ENCODE peak calls at places on chromosomes 16 and 17, in ten cellular contexts. D is BE2C; T is HuH-7; R is stromal cell of bone marrow; H is activated CD8-positive, alpha-beta memory T cell treated with anti-CD3 and anti-CD28 coated beads for 1 hour; J is EL; Q is activated gamma-delta T cell treated with Interleukin-2 at 50 U/mL for 16 hours; U is caudate nucleus; Y is body of pancreas; O is T-helper 1 cell. S is an unnamed sample.

GRCh38 chr17:250487-251300 is 69.2 kb upstream of the DOC2B start:
- DNase-seq in J (no peak), U (no peak), T (no peak), Y (peak), R (no peak), H (no peak), Q (no peak), D (no peak), O (no peak), S (no peak)

GRCh38 chr17:34727601-34728000 is 148.2 kb downstream of the TMEM132E start:
- DNase-seq in Q (no peak), H (no peak), O (no peak), J (no peak), R (no peak), U (no peak), D (no peak), Y (no peak), T (no peak), S (no peak)

GRCh38 chr17:58006563-58006923 is 503 bp downstream of the SRSF1 start:
- DNase-seq in R (peak), J (peak), Y (peak), T (peak), Q (peak), H (no peak), U (peak), D (peak), O (peak), S (peak)

GRCh38 chr17:1951920-1952319 is 73.2 kb downstream of the RTN4RL1 start:
- DNase-seq in J (no peak), R (no peak), T (no peak), H (no peak), Q (no peak), O (no peak), D (no peak), U (no peak), Y (no peak), S (no peak)

GRCh38 chr17:30225919-30226553 is 9.5 kb downstream of the SLC6A4 start:
- DNase-seq in D (no peak), J (no peak), O (no peak), U (no peak), H (no peak), R (no peak), T (peak), Q (no peak), Y (no peak), S (no peak)

GRCh38 chr17:60526726-60527125 is 684 bp upstream of the APPBP2 start:
- DNase-seq in U (no peak), Y (no peak), R (no peak), T (no peak), O (no peak), D (no peak), H (no peak), Q (no peak), J (peak), S (no peak)

GRCh38 chr17:77409282-77410161 is 268.8 kb downstream of the SEC14L1 start:
- DNase-seq in O (peak), D (no peak), Y (no peak), U (peak), H (no peak), Q (no peak), R (no peak), J (peak), T (no peak), S (peak)

GRCh38 chr17:57442914-57443571 is 186.7 kb downstream of the MSI2 start:
- DNase-seq in D (no peak), T (no peak), O (no peak), J (peak), Q (peak), R (no peak), Y (no peak), U (peak), H (no peak), S (peak)

GRCh38 chr17:45299311-45299710 is 17.5 kb downstream of the MAP3K14 start:
- DNase-seq in U (no peak), Q (no peak), H (no peak), D (peak), Y (no peak), R (no peak), T (no peak), O (no peak), J (no peak), S (no peak)

GRCh38 chr17:7716901-7717755 is at the start of gene DNAH2:
- DNase-seq in H (no peak), J (peak), D (peak), Q (peak), O (no peak), U (peak), R (peak), Y (peak), T (peak), S (peak)

GRCh38 chr16:20740901-20741491 is 622 bp downstream of the THUMPD1 start:
- DNase-seq in U (peak), H (peak), Y (peak), Q (peak), O (peak), D (peak), R (peak), T (peak), J (peak), S (peak)

GRCh38 chr16:12898556-12898955 is 2.8 kb upstream of the SHISA9 start:
- DNase-seq in O (no peak), J (no peak), U (no peak), Q (no peak), T (no peak), Y (no peak), R (no peak), H (no peak), D (no peak), S (no peak)

GRCh38 chr16:84829168-84829965 is 9.6 kb downstream of the CRISPLD2 start:
- DNase-seq in Y (no peak), T (no peak), O (no peak), U (peak), H (no peak), D (no peak), Q (no peak), R (peak), J (peak), S (peak)

GRCh38 chr16:89599451-89599858 is 14.0 kb upstream of the DPEP1 start:
- DNase-seq in H (no peak), O (no peak), T (peak), Q (peak), D (peak), U (no peak), J (peak), Y (peak), R (no peak), S (no peak)

GRCh38 chr16:71430744-71431143 is 11.1 kb downstream of the TLE7 start:
- DNase-seq in J (no peak), D (no peak), Y (no peak), Q (no peak), U (no peak), O (no peak), H (no peak), T (no peak), R (no peak), S (no peak)

S was measured in mucosa of gallbladder.